ENCODE peak calls at places on chromosomes 3 and 15, in seven cellular contexts. One of them, this sample, is unnamed.

GRCh38 chr3:153379516-153379915 is 217.5 kb downstream of the RAP2B start:
- DNase-seq in dorsolateral prefrontal cortex: no peak
- DNase-seq in nephron progenitor cell: no peak
- DNase-seq in endothelial cell of umbilical vein: no peak
- DNase-seq in right lobe of liver: no peak
- DNase-seq in breast epithelium: no peak
- DNase-seq in tibial nerve: no peak
- DNase-seq in this sample: no peak

GRCh38 chr3:17057316-17057715 is 172.6 kb downstream of the PLCL2 start:
- DNase-seq in endothelial cell of umbilical vein: no peak
- DNase-seq in nephron progenitor cell: no peak
- DNase-seq in right lobe of liver: no peak
- DNase-seq in tibial nerve: no peak
- DNase-seq in breast epithelium: no peak
- DNase-seq in dorsolateral prefrontal cortex: no peak
- DNase-seq in this sample: no peak

GRCh38 chr3:183114374-183114773 is 15.1 kb upstream of the MCCC1 start:
- DNase-seq in endothelial cell of umbilical vein: no peak
- DNase-seq in breast epithelium: no peak
- DNase-seq in dorsolateral prefrontal cortex: no peak
- DNase-seq in tibial nerve: no peak
- DNase-seq in right lobe of liver: no peak
- DNase-seq in nephron progenitor cell: no peak
- DNase-seq in this sample: no peak

GRCh38 chr3:3666664-3667063 is 132.6 kb upstream of the LRRN1 start:
- DNase-seq in nephron progenitor cell: no peak
- DNase-seq in endothelial cell of umbilical vein: no peak
- DNase-seq in tibial nerve: no peak
- DNase-seq in right lobe of liver: no peak
- DNase-seq in dorsolateral prefrontal cortex: no peak
- DNase-seq in breast epithelium: no peak
- DNase-seq in this sample: peak

GRCh38 chr15:70152070-70152480 is 54.4 kb upstream of the TLE3 start:
- DNase-seq in nephron progenitor cell: no peak
- DNase-seq in dorsolateral prefrontal cortex: peak
- DNase-seq in right lobe of liver: no peak
- DNase-seq in breast epithelium: no peak
- DNase-seq in tibial nerve: no peak
- DNase-seq in endothelial cell of umbilical vein: peak
- DNase-seq in this sample: no peak

GRCh38 chr3:49805884-49806701 is 3.0 kb downstream of the INKA1 start:
- DNase-seq in dorsolateral prefrontal cortex: no peak
- DNase-seq in right lobe of liver: peak
- DNase-seq in tibial nerve: no peak
- DNase-seq in breast epithelium: no peak
- DNase-seq in nephron progenitor cell: peak
- DNase-seq in endothelial cell of umbilical vein: peak
- DNase-seq in this sample: peak

GRCh38 chr3:42412526-42413155 is 2.2 kb upstream of the LYZL4 start:
- DNase-seq in breast epithelium: no peak
- DNase-seq in tibial nerve: no peak
- DNase-seq in dorsolateral prefrontal cortex: no peak
- DNase-seq in nephron progenitor cell: no peak
- DNase-seq in endothelial cell of umbilical vein: no peak
- DNase-seq in right lobe of liver: no peak
- DNase-seq in this sample: no peak

GRCh38 chr3:96449341-96449740 is 365.1 kb upstream of the EPHA6 start:
- DNase-seq in right lobe of liver: no peak
- DNase-seq in endothelial cell of umbilical vein: no peak
- DNase-seq in nephron progenitor cell: no peak
- DNase-seq in tibial nerve: no peak
- DNase-seq in dorsolateral prefrontal cortex: no peak
- DNase-seq in breast epithelium: no peak
- DNase-seq in this sample: no peak

GRCh38 chr3:42713747-42714146 is 11.1 kb upstream of the HHATL start:
- DNase-seq in nephron progenitor cell: no peak
- DNase-seq in tibial nerve: no peak
- DNase-seq in dorsolateral prefrontal cortex: no peak
- DNase-seq in breast epithelium: no peak
- DNase-seq in right lobe of liver: no peak
- DNase-seq in endothelial cell of umbilical vein: no peak
- DNase-seq in this sample: no peak

GRCh38 chr3:161239700-161240099 is 18.6 kb downstream of the NMD3 start:
- DNase-seq in tibial nerve: no peak
- DNase-seq in breast epithelium: no peak
- DNase-seq in nephron progenitor cell: no peak
- DNase-seq in dorsolateral prefrontal cortex: no peak
- DNase-seq in right lobe of liver: no peak
- DNase-seq in endothelial cell of umbilical vein: no peak
- DNase-seq in this sample: no peak

GRCh38 chr15:94970096-94970495 is 738.7 kb downstream of the MCTP2 start:
- DNase-seq in dorsolateral prefrontal cortex: no peak
- DNase-seq in tibial nerve: no peak
- DNase-seq in endothelial cell of umbilical vein: no peak
- DNase-seq in right lobe of liver: no peak
- DNase-seq in nephron progenitor cell: no peak
- DNase-seq in breast epithelium: no peak
- DNase-seq in this sample: no peak

DNA sequence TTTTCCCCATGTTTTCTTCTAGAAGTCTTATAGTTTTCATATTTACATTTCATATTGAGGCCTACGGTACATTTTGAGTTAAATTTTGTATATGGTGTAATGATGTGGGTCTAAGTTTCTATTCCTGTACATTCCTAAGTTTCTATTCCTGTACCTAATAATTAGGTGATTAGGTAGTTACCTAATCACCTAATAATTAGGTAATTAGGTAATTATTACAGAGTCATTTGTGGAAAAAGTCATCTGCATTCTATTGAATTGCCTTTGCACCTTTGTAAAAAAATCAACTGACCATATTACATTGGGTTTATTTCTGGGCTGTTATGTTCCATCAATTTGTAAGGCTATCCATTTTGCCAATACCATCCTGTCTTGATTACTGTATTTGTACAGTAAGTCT is 37.1 kb downstream of the MAP4 start:
- DNase-seq in tibial nerve: no peak
- DNase-seq in right lobe of liver: no peak
- DNase-seq in endothelial cell of umbilical vein: no peak
- DNase-seq in breast epithelium: no peak
- DNase-seq in dorsolateral prefrontal cortex: no peak
- DNase-seq in nephron progenitor cell: no peak
- DNase-seq in this sample: no peak
- TF ChIP-seq CTCF in tibial nerve: no peak
- TF ChIP-seq CTCF in right lobe of liver: no peak
- TF ChIP-seq CTCF in endothelial cell of umbilical vein: no peak
- TF ChIP-seq CTCF in breast epithelium: no peak
- TF ChIP-seq CTCF in dorsolateral prefrontal cortex: no peak
- TF ChIP-seq CTCF in nephron progenitor cell: no peak
- TF ChIP-seq CTCF in this sample: no peak

DNA sequence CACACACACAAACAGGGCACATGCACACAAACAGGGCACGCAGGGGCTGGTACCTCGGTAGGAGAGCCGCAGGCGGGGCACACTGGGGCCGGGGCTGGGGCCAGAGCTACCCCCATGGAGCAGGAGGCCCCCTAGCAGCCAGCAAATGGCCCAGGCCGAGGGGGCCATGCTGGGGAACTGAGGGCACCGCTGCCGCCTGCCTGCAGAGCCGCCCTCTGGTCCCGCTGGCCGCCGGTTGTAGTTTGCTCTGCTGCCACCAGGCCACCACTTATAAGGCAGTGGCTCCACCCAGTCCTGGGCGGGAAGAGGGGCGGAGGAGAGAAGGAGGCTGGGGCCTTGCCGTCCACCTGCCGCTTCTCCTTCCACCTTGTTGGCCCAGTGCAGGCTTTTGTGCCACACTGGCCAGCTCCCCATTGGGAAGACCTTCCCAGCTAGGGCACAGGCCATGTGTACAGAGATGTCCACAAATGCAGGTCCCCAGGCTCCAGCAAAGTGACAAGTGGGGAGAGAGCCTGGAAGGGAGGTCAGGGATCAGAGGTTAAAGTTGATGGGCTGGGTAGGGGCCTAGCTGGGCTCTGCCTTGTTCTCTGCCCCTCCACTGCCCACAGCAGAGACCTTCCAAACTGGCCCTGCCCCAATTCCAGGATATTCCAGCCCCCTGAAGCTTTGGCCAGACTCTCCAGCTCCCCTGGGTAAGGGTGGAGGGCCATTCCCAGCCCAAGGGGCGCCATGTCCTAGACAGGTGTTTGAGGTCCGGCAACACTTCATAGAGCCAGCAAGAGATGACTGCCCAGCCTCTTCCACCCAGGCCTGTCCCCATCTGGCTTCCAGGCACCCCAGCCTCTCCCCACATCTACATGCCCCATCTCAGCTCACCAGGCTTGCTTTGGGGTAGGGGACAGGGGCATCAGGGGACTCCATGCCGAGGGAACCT is at the start of gene SEMA3G:
- DNase-seq in breast epithelium: peak
- DNase-seq in right lobe of liver: peak
- DNase-seq in nephron progenitor cell: peak
- DNase-seq in endothelial cell of umbilical vein: peak
- DNase-seq in tibial nerve: peak
- DNase-seq in dorsolateral prefrontal cortex: no peak
- DNase-seq in this sample: peak
- TF ChIP-seq CTCF in breast epithelium: peak
- TF ChIP-seq CTCF in right lobe of liver: peak
- TF ChIP-seq CTCF in nephron progenitor cell: peak
- TF ChIP-seq CTCF in endothelial cell of umbilical vein: peak
- TF ChIP-seq CTCF in tibial nerve: peak
- TF ChIP-seq CTCF in dorsolateral prefrontal cortex: peak
- TF ChIP-seq CTCF in this sample: peak

DNA sequence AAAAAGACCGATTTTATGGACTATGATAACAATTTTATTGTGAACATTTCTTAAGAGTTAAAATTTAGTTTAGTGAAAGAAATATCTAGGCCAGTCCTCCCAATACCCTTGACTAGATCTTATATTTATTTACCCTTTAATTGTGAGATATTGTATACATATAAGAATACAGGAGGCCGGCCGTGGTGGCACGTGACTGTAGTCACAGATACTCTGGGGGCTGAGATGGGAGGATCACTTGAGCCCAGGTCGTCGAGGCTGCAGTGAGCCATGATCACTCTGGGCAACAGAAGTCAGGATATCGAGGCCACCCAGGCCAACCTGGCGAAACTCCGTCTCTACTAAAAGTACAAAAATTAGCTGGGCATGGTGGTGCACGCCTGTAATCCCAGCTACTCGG is 767 bp upstream of the RMDN3 start:
- DNase-seq in breast epithelium: no peak
- DNase-seq in dorsolateral prefrontal cortex: no peak
- DNase-seq in tibial nerve: no peak
- DNase-seq in nephron progenitor cell: no peak
- DNase-seq in right lobe of liver: peak
- DNase-seq in endothelial cell of umbilical vein: no peak
- DNase-seq in this sample: no peak
- TF ChIP-seq CTCF in breast epithelium: no peak
- TF ChIP-seq CTCF in dorsolateral prefrontal cortex: no peak
- TF ChIP-seq CTCF in tibial nerve: no peak
- TF ChIP-seq CTCF in nephron progenitor cell: no peak
- TF ChIP-seq CTCF in right lobe of liver: no peak
- TF ChIP-seq CTCF in endothelial cell of umbilical vein: no peak
- TF ChIP-seq CTCF in this sample: no peak

GRCh38 chr15:100821327-100821726 is 58.3 kb upstream of the ALDH1A3 start:
- DNase-seq in tibial nerve: no peak
- DNase-seq in nephron progenitor cell: no peak
- DNase-seq in endothelial cell of umbilical vein: no peak
- DNase-seq in right lobe of liver: no peak
- DNase-seq in breast epithelium: no peak
- DNase-seq in dorsolateral prefrontal cortex: no peak
- DNase-seq in this sample: no peak
- TF ChIP-seq CTCF in tibial nerve: no peak
- TF ChIP-seq CTCF in nephron progenitor cell: no peak
- TF ChIP-seq CTCF in endothelial cell of umbilical vein: no peak
- TF ChIP-seq CTCF in right lobe of liver: no peak
- TF ChIP-seq CTCF in breast epithelium: no peak
- TF ChIP-seq CTCF in dorsolateral prefrontal cortex: no peak
- TF ChIP-seq CTCF in this sample: no peak

GRCh38 chr3:138774529-138775253 is 60.0 kb downstream of the PIK3CB start:
- DNase-seq in endothelial cell of umbilical vein: peak
- DNase-seq in breast epithelium: no peak
- DNase-seq in right lobe of liver: no peak
- DNase-seq in tibial nerve: no peak
- DNase-seq in dorsolateral prefrontal cortex: peak
- DNase-seq in nephron progenitor cell: no peak
- DNase-seq in this sample: no peak
- TF ChIP-seq CTCF in endothelial cell of umbilical vein: no peak
- TF ChIP-seq CTCF in breast epithelium: no peak
- TF ChIP-seq CTCF in right lobe of liver: no peak
- TF ChIP-seq CTCF in tibial nerve: no peak
- TF ChIP-seq CTCF in dorsolateral prefrontal cortex: peak
- TF ChIP-seq CTCF in nephron progenitor cell: no peak
- TF ChIP-seq CTCF in this sample: no peak

GRCh38 chr3:53350652-53351051 is 3.3 kb upstream of the DCP1A start:
- DNase-seq in tibial nerve: no peak
- DNase-seq in breast epithelium: no peak
- DNase-seq in right lobe of liver: no peak
- DNase-seq in dorsolateral prefrontal cortex: no peak
- DNase-seq in nephron progenitor cell: no peak
- DNase-seq in endothelial cell of umbilical vein: peak
- DNase-seq in this sample: no peak
- TF ChIP-seq CTCF in tibial nerve: no peak
- TF ChIP-seq CTCF in breast epithelium: no peak
- TF ChIP-seq CTCF in right lobe of liver: no peak
- TF ChIP-seq CTCF in dorsolateral prefrontal cortex: no peak
- TF ChIP-seq CTCF in nephron progenitor cell: peak
- TF ChIP-seq CTCF in endothelial cell of umbilical vein: no peak
- TF ChIP-seq CTCF in this sample: peak

GRCh38 chr3:85004147-85004546 is 45.4 kb downstream of the CADM2 start:
- DNase-seq in dorsolateral prefrontal cortex: no peak
- DNase-seq in endothelial cell of umbilical vein: no peak
- DNase-seq in tibial nerve: no peak
- DNase-seq in breast epithelium: no peak
- DNase-seq in nephron progenitor cell: no peak
- DNase-seq in right lobe of liver: no peak
- DNase-seq in this sample: no peak

GRCh38 chr3:85007195-85008094 is 48.7 kb downstream of the CADM2 start:
- DNase-seq in dorsolateral prefrontal cortex: no peak
- DNase-seq in tibial nerve: no peak
- DNase-seq in right lobe of liver: no peak
- DNase-seq in endothelial cell of umbilical vein: no peak
- DNase-seq in breast epithelium: no peak
- DNase-seq in nephron progenitor cell: no peak
- DNase-seq in this sample: no peak

GRCh38 chr3:85003479-85003878 is 44.7 kb downstream of the CADM2 start:
- DNase-seq in dorsolateral prefrontal cortex: no peak
- DNase-seq in right lobe of liver: no peak
- DNase-seq in endothelial cell of umbilical vein: no peak
- DNase-seq in breast epithelium: no peak
- DNase-seq in nephron progenitor cell: no peak
- DNase-seq in tibial nerve: no peak
- DNase-seq in this sample: no peak

GRCh38 chr3:85005947-85006346 is 47.2 kb downstream of the CADM2 start:
- DNase-seq in breast epithelium: no peak
- DNase-seq in endothelial cell of umbilical vein: no peak
- DNase-seq in nephron progenitor cell: no peak
- DNase-seq in dorsolateral prefrontal cortex: no peak
- DNase-seq in tibial nerve: no peak
- DNase-seq in right lobe of liver: no peak
- DNase-seq in this sample: no peak
- TF ChIP-seq CTCF in breast epithelium: no peak
- TF ChIP-seq CTCF in endothelial cell of umbilical vein: no peak
- TF ChIP-seq CTCF in nephron progenitor cell: no peak
- TF ChIP-seq CTCF in dorsolateral prefrontal cortex: no peak
- TF ChIP-seq CTCF in tibial nerve: no peak
- TF ChIP-seq CTCF in right lobe of liver: no peak
- TF ChIP-seq CTCF in this sample: no peak